ENCODE peak calls at places on chromosomes 16 and 17, in five cellular contexts. C is HCT116, A is Panc1, S is A549, V is GM23338. Z is an unnamed sample.

GRCh38 chr16:85819245-85819644 is 19.8 kb downstream of the COX4I1 start:
- DNase-seq in C (peak), A (peak), S (peak), V (peak), Z (peak)

GRCh38 chr17:77449908-77450741 is 309.4 kb downstream of the SEC14L1 start:
- DNase-seq in C (no peak), A (no peak), S (no peak), V (peak), Z (no peak)

GRCh38 chr17:80920406-80920805 is 71.2 kb upstream of the CHMP6 start:
- DNase-seq in C (no peak), A (no peak), S (no peak), V (no peak), Z (no peak)

GRCh38 chr17:82028966-82029365 is 2.5 kb upstream of the RAC3 start:
- DNase-seq in C (no peak), A (no peak), S (no peak), V (no peak), Z (no peak)

GRCh38 chr17:21513012-21513570 is 136.9 kb downstream of the KCNJ12 start:
- DNase-seq in C (peak), A (peak), S (peak), V (peak), Z (peak)

GRCh38 chr16:88957887-88958577 is 19.0 kb downstream of the CBFA2T3 start:
- DNase-seq in C (no peak), A (no peak), S (no peak), V (no peak), Z (peak)

GRCh38 chr16:4574919-4575705 is 19.0 kb downstream of the C16orf96 start:
- DNase-seq in C (no peak), A (no peak), S (no peak), V (peak), Z (no peak)

GRCh38 chr16:66120656-66121055 is 245.8 kb upstream of the CDH5 start:
- DNase-seq in C (no peak), A (no peak), S (no peak), V (no peak), Z (no peak)

GRCh38 chr17:30299000-30299399 is 7.3 kb upstream of the BLMH start:
- DNase-seq in C (no peak), A (no peak), S (peak), V (no peak), Z (no peak)

GRCh38 chr17:50214986-50215730 is 13.7 kb upstream of the COL1A1 start:
- DNase-seq in C (no peak), A (no peak), S (no peak), V (no peak), Z (no peak)

GRCh38 chr17:40311575-40311974 is 2.6 kb downstream of the RARA start:
- DNase-seq in C (no peak), A (no peak), S (no peak), V (no peak), Z (no peak)

GRCh38 chr17:43966276-43966675 is 12.5 kb upstream of the PYY start:
- DNase-seq in C (no peak), A (no peak), S (peak), V (no peak), Z (no peak)

GRCh38 chr16:89917773-89918452 is 749 bp upstream of the MC1R start:
- DNase-seq in C (peak), A (no peak), S (peak), V (peak), Z (peak)

GRCh38 chr17:11737290-11737679 is 139.0 kb downstream of the DNAH9 start:
- DNase-seq in C (no peak), A (no peak), S (no peak), V (no peak), Z (no peak)

GRCh38 chr17:81980122-81980521 is 2.7 kb downstream of the ASPSCR1 start:
- DNase-seq in C (no peak), A (no peak), S (no peak), V (no peak), Z (no peak)

GRCh38 chr16:72590179-72590937 is 418.4 kb upstream of the PMFBP1 start:
- DNase-seq in C (no peak), A (no peak), S (no peak), V (no peak), Z (no peak)

GRCh38 chr17:45308840-45309239 is 8.0 kb downstream of the MAP3K14 start:
- DNase-seq in C (no peak), A (no peak), S (no peak), V (no peak), Z (no peak)

GRCh38 chr16:1311738-1312458 is 2.5 kb downstream of the UBE2I start:
- DNase-seq in C (no peak), A (no peak), S (no peak), V (no peak), Z (no peak)

GRCh38 chr16:66617010-66617434 is 12.5 kb downstream of the CMTM3 start:
- DNase-seq in C (no peak), A (no peak), S (no peak), V (peak), Z (no peak)

GRCh38 chr17:8892338-8892690 is 24.8 kb upstream of the PIK3R6 start:
- DNase-seq in C (no peak), A (no peak), S (no peak), V (no peak), Z (no peak)

GRCh38 chr16:57689772-57690558 is 4.6 kb upstream of the DRC7 start:
- DNase-seq in C (no peak), A (no peak), S (no peak), V (peak), Z (peak)

GRCh38 chr17:32484628-32485027 is 2.2 kb upstream of the CDK5R1 start:
- DNase-seq in C (no peak), A (no peak), S (no peak), V (no peak), Z (no peak)

GRCh38 chr16:15435216-15435864 is 952 bp downstream of the BMERB1 start:
- DNase-seq in C (no peak), A (no peak), S (no peak), V (peak), Z (no peak)

GRCh38 chr17:13421581-13421980 is 180.1 kb downstream of the HS3ST3A1 start:
- DNase-seq in C (no peak), A (no peak), S (no peak), V (no peak), Z (no peak)

GRCh38 chr16:4264546-4264945 is 8.3 kb downstream of the TFAP4 start:
- DNase-seq in C (no peak), A (no peak), S (no peak), V (no peak), Z (no peak)

GRCh38 chr17:81851423-81851822 is 8.9 kb downstream of the P4HB start:
- DNase-seq in C (no peak), A (no peak), S (no peak), V (no peak), Z (no peak)

GRCh38 chr16:8712589-8713361 is 38.4 kb downstream of the ABAT start:
- DNase-seq in C (no peak), A (no peak), S (no peak), V (peak), Z (no peak)

GRCh38 chr16:47492428-47493357 is 31.6 kb downstream of the PHKB start:
- DNase-seq in C (no peak), A (no peak), S (no peak), V (peak), Z (peak)

GRCh38 chr17:2691069-2691871 is 20.3 kb downstream of the CLUH start:
- DNase-seq in C (no peak), A (no peak), S (no peak), V (no peak), Z (no peak)

GRCh38 chr17:9035249-9035648 is 13.9 kb downstream of the NTN1 start:
- DNase-seq in C (no peak), A (no peak), S (no peak), V (no peak), Z (no peak)

GRCh38 chr17:31854672-31855071 is 4.4 kb downstream of the COPRS start:
- DNase-seq in C (no peak), A (no peak), S (no peak), V (no peak), Z (no peak)

GRCh38 chr17:15456972-15457722 is 10.3 kb downstream of the CDRT4 start:
- DNase-seq in C (no peak), A (no peak), S (no peak), V (no peak), Z (no peak)

GRCh38 chr17:33482636-33483035 is 189.5 kb upstream of the ASIC2 start:
- DNase-seq in C (no peak), A (no peak), S (no peak), V (no peak), Z (no peak)

GRCh38 chr16:85327731-85328664 is 215.7 kb upstream of the CIBAR2 start:
- DNase-seq in C (peak), A (no peak), S (no peak), V (peak), Z (no peak)

GRCh38 chr16:14150796-14151195 is 79.7 kb downstream of the MRTFB start:
- DNase-seq in C (no peak), A (no peak), S (no peak), V (no peak), Z (no peak)

GRCh38 chr17:71765437-71765836 is 355.4 kb upstream of the SOX9 start:
- DNase-seq in C (no peak), A (no peak), S (no peak), V (no peak), Z (no peak)
- TF ChIP-seq REST in C (no peak), A (no peak), S (no peak), V (no peak), Z (no peak)

DNA sequence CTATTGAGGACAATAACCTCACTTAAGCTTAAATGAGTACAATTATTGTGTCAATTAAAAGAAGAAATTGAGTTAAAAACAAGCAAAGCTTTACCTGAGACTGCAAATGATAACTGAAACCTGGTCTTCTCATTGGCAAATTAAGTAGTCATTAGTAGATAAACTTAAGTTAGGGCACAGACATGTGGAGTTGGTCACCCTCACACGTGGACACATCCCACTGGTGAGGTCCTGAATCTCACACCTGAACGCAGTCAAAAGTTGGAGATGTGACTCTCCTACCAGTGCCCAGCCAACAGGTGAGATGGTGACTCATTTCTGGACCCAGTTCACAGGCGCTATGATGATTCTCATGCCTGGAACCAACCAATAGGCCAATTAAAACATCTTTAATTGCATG is 311.6 kb downstream of the FOXL1 start:
- DNase-seq in C (no peak), A (no peak), S (no peak), V (no peak), Z (no peak)
- TF ChIP-seq REST in C (no peak), A (no peak), S (no peak), V (no peak), Z (no peak)

GRCh38 chr17:4542003-4542725 is 13.0 kb downstream of the MYBBP1A start:
- DNase-seq in C (no peak), A (no peak), S (no peak), V (no peak), Z (no peak)

GRCh38 chr17:4541041-4541327 is 14.2 kb downstream of the MYBBP1A start:
- DNase-seq in C (no peak), A (no peak), S (no peak), V (no peak), Z (no peak)

GRCh38 chr17:4540224-4541040 is 14.8 kb downstream of the MYBBP1A start:
- DNase-seq in C (no peak), A (no peak), S (no peak), V (peak), Z (no peak)

GRCh38 chr17:4542726-4543191 is 12.4 kb downstream of the MYBBP1A start:
- DNase-seq in C (no peak), A (no peak), S (no peak), V (no peak), Z (no peak)

DNA sequence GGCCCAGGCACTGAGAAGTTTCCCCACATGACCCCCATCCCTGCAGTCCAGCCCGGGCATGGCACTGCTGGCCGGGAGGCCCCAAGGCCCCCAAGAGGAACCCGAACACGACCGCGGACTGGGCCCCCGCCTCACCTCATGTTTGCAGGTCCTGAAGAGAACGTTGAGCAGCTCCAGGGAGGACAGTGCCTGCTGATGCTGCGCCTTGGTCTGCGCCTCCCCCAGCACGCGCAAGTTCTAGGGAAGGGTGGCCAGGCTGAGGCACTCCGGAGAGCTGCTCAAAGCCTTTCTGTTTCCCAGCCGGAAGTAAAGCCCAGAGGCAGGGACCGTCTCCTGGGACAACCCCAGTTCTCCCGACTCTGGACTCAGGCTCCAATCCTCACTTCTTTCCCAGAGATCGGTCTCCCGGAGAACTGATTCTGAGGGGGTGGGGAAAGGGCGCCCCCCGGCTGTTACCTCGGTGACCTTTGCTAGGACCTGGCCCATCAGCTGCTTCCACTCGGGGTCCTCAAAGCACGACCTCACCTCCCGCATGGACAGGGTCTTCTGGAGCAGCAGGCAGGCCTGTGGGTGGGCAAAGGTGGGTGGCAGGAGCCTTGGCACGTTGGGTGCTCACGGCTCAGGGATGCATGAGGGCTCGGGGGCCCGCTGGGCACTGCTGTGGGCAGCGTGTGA is 13.7 kb downstream of the MYBBP1A start:
- DNase-seq in C (no peak), A (no peak), S (no peak), V (no peak), Z (no peak)
- TF ChIP-seq REST in C (no peak), A (no peak), S (no peak), V (no peak), Z (no peak)

DNA sequence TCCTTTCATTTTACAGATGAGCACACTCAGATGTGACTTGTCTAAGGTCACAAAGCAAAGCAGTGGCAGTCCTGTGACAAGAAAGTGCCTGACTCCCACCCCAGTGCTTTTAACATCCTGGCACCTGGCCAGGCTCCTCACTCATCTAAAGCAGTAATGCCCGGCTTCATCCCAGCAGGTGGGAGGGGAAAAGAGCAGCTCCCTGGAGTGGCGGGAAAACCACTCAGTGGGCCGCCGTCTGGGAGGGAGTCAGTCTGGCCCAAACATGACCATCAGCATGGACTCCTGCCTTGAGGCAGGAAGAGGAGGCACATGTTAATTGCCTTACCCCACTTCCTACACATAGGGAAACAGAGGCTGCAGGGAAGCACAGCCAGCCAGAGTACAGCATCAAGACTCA is 2.6 kb downstream of the PCGF2 start:
- DNase-seq in C (no peak), A (no peak), S (no peak), V (no peak), Z (no peak)
- TF ChIP-seq REST in C (no peak), A (no peak), S (no peak), V (no peak), Z (no peak)

DNA sequence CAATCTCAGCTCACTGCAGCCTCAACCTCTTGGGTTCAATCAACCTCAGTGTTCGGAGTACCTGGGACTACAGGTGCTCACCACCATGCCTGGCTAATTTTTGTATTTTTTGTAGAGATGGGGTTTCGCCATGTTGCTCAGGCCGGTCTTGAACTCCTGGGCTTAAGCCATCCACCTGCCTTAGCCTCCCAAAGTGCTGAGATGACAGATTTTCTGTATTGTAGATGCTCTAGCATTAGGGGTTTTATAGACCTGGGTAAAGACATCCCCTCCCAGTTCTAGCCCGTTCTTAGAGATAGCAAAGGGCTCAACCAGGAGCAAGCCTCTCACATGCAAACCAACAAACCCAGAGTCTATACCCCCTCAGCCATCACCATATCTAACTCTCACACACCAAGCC is 57.3 kb downstream of the XYLT1 start:
- DNase-seq in C (no peak), A (no peak), S (no peak), V (no peak), Z (no peak)
- TF ChIP-seq REST in C (no peak), A (no peak), S (no peak), V (no peak), Z (no peak)

DNA sequence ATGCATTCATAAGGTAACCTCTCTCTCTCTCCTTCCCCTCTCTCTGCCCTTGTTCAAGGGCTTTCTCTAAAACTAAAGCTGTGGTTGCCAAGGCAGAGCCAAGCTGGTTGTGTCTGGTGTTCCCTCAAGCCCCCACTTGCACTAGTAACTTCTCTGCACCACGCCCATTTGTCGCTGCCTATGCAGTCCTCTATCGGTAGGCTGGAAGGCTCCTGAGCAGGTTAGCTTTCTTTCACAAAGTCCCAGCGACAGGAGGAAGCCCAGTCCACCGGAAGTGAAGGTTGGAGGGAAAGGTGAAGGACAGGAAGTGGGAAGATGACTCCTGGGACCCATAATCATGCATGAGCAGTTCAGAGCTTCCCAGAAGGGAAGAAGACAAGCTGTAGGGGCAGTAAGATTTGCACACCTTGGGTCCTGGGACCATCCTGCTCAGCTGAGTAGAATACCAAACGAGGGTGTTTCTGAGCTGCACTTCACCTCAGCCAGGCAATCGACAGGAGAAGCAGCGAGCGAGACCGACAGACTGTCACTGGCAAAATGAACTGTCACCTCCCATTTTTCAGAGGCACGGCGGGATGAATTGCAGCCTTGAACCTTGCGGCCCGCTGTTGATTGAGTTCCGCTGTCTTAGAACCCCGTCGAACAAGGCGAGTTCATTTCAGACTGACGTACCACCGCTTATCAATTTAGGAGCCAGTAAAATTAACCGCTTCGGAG is 14.7 kb upstream of the SKAP1 start:
- DNase-seq in C (no peak), A (no peak), S (no peak), V (peak), Z (no peak)
- TF ChIP-seq REST in C (no peak), A (no peak), S (no peak), V (no peak), Z (no peak)